ENCODE peak calls at places on chromosome 7, in seven cellular contexts. W is AG04450, U is astrocyte, S is K562, E is MM.1S, G is ovary, C is upper lobe of right lung. Y is an unnamed sample.

GRCh38 chr7:75809396-75809795 is 4.2 kb downstream of the CCL24 start:
- DNase-seq in W (no peak), U (no peak), S (no peak), E (no peak), G (no peak), C (no peak), Y (no peak)

GRCh38 chr7:93910076-93910994 is 4.0 kb downstream of the GNGT1 start:
- DNase-seq in W (peak), U (peak), S (no peak), E (no peak), G (peak), C (no peak), Y (peak)

GRCh38 chr7:131076032-131076431 is 251.6 kb upstream of the MKLN1 start:
- DNase-seq in W (peak), U (peak), S (no peak), E (no peak), G (no peak), C (no peak), Y (no peak)

GRCh38 chr7:23751852-23752251 is 41.8 kb downstream of the STK31 start:
- DNase-seq in W (no peak), U (no peak), S (no peak), E (no peak), G (no peak), C (no peak), Y (no peak)

GRCh38 chr7:142749218-142749993 is at the start of gene PRSS1:
- DNase-seq in W (no peak), U (no peak), S (no peak), E (no peak), G (no peak), C (no peak), Y (no peak)

GRCh38 chr7:154791611-154792010 is 211.3 kb downstream of the PAXIP1 start:
- DNase-seq in W (no peak), U (no peak), S (no peak), E (no peak), G (no peak), C (no peak), Y (no peak)

GRCh38 chr7:147053761-147054160 is 937.2 kb downstream of the CNTNAP2 start:
- DNase-seq in W (no peak), U (no peak), S (no peak), E (no peak), G (no peak), C (no peak), Y (no peak)

GRCh38 chr7:43148161-43148731 is 35.8 kb downstream of the HECW1 start:
- DNase-seq in W (no peak), U (peak), S (no peak), E (no peak), G (no peak), C (no peak), Y (no peak)

GRCh38 chr7:136495081-136495480 is 373.4 kb upstream of the CHRM2 start:
- DNase-seq in W (no peak), U (no peak), S (no peak), E (peak), G (no peak), C (no peak), Y (no peak)

GRCh38 chr7:121330053-121330833 is 1.4 kb downstream of the WNT16 start:
- DNase-seq in W (no peak), U (no peak), S (peak), E (no peak), G (no peak), C (no peak), Y (no peak)

GRCh38 chr7:97021443-97022261 is 3.0 kb downstream of the DLX5 start:
- DNase-seq in W (no peak), U (no peak), S (no peak), E (no peak), G (no peak), C (no peak), Y (no peak)

GRCh38 chr7:24143547-24143946 is 140.4 kb upstream of the NPY start:
- DNase-seq in W (no peak), U (no peak), S (no peak), E (no peak), G (no peak), C (no peak), Y (no peak)

GRCh38 chr7:7122701-7123281 is 59.6 kb upstream of the C1GALT1 start:
- DNase-seq in W (no peak), U (peak), S (no peak), E (no peak), G (no peak), C (no peak), Y (no peak)

DNA sequence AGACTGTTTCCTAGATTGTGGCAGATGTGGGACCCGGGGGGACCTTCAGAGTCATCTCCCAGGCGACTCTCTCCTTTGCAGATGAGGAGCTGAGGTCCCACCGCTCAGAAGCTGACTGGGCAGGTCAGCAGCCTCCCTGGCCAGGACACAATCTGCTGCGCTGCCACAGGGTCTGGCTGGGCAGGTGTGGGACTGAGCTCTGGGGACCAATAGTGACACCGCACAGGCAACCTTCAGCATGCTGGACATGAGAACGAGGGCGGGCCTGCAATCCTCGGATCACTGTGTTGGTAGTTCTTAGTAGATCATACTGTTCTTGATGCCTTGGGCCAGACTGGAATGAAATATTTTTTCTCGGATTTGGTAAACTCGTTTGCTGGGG is 20.5 kb upstream of the CRYGN start:
- DNase-seq in W (no peak), U (no peak), S (no peak), E (no peak), G (peak), C (no peak), Y (no peak)
- H3K4me3 ChIP-seq in W (peak), U (peak), S (no peak), E (no peak), G (peak), C (no peak), Y (no peak)

GRCh38 chr7:604884-605531 is 85.4 kb upstream of the PDGFA start:
- DNase-seq in W (no peak), U (no peak), S (peak), E (no peak), G (peak), C (peak), Y (no peak)
- H3K4me3 ChIP-seq in W (no peak), U (no peak), S (peak), E (no peak), G (no peak), C (peak), Y (no peak)

DNA sequence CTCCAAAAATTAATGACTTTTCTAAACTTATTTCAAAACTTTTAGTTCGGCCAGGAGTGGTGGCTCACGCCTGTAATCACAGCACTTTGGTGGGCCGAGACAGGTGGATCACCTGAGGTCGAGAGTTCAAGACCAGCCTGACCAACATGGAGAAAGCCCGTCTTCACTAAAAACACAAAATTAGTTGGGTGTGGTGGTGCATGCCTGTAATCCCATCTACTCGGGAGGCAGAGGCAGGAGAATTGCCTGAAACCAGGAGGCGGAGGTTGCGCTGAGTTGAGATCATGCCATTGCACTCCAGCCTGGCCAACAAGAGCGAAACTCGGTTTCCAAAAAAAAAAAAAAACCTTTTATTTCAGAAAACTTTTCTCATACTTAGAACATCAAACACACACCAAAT is 8.3 kb downstream of the NAMPT start:
- DNase-seq in W (no peak), U (no peak), S (no peak), E (no peak), G (no peak), C (no peak), Y (no peak)
- H3K4me3 ChIP-seq in W (no peak), U (no peak), S (no peak), E (no peak), G (no peak), C (no peak), Y (no peak)

GRCh38 chr7:149715476-149715875 is 57.9 kb downstream of the ZNF467 start:
- DNase-seq in W (no peak), U (no peak), S (no peak), E (no peak), G (no peak), C (peak), Y (no peak)

GRCh38 chr7:149713061-149713730 is 60.2 kb downstream of the ZNF467 start:
- DNase-seq in W (no peak), U (no peak), S (no peak), E (no peak), G (no peak), C (peak), Y (no peak)

GRCh38 chr7:149714081-149714909 is 59.1 kb downstream of the ZNF467 start:
- DNase-seq in W (peak), U (peak), S (peak), E (peak), G (peak), C (peak), Y (peak)

GRCh38 chr7:149714910-149715471 is 58.4 kb downstream of the ZNF467 start:
- DNase-seq in W (no peak), U (no peak), S (no peak), E (peak), G (no peak), C (peak), Y (no peak)

GRCh38 chr7:149713731-149714068 is 59.7 kb downstream of the ZNF467 start:
- DNase-seq in W (no peak), U (no peak), S (no peak), E (no peak), G (no peak), C (peak), Y (no peak)
- H3K4me3 ChIP-seq in W (no peak), U (no peak), S (no peak), E (no peak), G (peak), C (peak), Y (no peak)

Y was measured in A549.